ENCODE peak calls at places on chromosomes 1 and 21, in four cellular contexts. C, R, D and V are unnamed samples. For H3K4me1, the result is how much of the 10 kb centered on the place peaks cover.

GRCh38 chr1:58905628-58906256 is 121.9 kb upstream of the JUN start:
- DNase-seq in R (no peak), C (no peak), D (no peak), V (no peak)

GRCh38 chr1:108708726-108709660 is 3.7 kb upstream of the FNDC7 start:
- DNase-seq in C (no peak), D (no peak), R (no peak), V (peak)

GRCh38 chr21:34949499-34949898 is 99.6 kb downstream of the RUNX1 start:
- DNase-seq in C (no peak), R (no peak), D (no peak), V (no peak)

GRCh38 chr1:10171995-10172669 is 38.2 kb upstream of the KIF1B start:
- DNase-seq in C (no peak), D (no peak), R (no peak), V (no peak)

GRCh38 chr1:228016653-228017355 is 10.0 kb downstream of the WNT3A start:
- DNase-seq in D (no peak), R (no peak), C (no peak), V (no peak)

GRCh38 chr1:187689137-187689536 is 860.4 kb downstream of the PLA2G4A start:
- DNase-seq in C (no peak), D (no peak), R (no peak), V (no peak)

GRCh38 chr1:218816999-218817398 is 356.7 kb upstream of the LYPLAL1 start:
- DNase-seq in R (no peak), C (no peak), D (no peak), V (no peak)

GRCh38 chr1:6496360-6496704 is 4.9 kb upstream of the PLEKHG5 start:
- DNase-seq in C (no peak), R (no peak), D (no peak), V (no peak)

GRCh38 chr1:231338270-231339128 is at the start of gene SPRTN:
- DNase-seq in C (no peak), D (no peak), R (no peak), V (no peak)

GRCh38 chr1:21337459-21337930 is 47.2 kb upstream of the ECE1 start:
- DNase-seq in D (no peak), R (no peak), C (no peak), V (no peak)
- H3K4me1 ChIP-seq in D (half or more), R (half or more), C (half or more), V (half or more)

DNA sequence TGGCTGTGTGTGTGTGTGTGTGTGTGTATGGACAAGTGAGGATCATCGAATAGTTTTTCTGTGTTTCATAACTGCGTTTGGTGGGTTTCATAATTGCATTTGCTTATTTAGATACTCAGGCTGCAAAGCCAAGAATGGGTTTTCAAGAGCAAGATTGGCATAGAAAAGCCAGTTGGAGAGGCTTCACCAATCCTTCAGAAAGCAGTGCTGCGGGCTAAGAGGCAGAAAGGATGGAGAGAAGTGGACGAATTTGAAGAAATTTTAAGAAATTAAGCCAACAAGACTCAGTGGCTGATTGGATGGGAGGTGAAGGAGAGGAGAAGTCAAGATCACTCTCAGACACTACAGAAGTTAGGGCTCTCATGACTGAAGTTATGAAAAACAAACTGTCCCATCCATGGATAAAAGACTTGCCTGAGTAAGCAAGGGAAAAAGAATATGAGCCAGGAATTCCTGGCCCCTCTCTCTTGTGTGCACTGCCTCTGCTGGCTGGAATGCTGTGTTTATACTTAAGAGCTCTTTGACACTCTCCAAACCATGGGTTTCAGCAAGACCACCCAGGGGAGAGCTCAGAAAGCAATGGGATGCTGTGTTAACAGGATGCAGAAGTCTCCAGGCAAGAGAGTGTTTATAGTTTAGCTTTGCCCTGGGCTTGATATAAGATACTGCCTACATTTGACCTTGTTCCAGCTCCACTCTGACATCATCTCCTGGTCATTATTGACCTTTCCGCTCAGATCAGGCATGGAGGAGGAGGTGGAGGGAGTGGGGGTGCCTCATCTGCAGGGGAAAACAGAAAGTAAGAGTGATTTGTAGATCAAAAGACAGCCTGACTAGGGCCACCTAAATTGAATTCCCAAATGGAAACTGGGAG is 232.0 kb upstream of the PLXNA2 start:
- DNase-seq in R (no peak), C (no peak), D (no peak), V (peak)
- TF ChIP-seq CTCF in R (no peak), C (no peak), D (no peak), V (no peak)

GRCh38 chr1:54317084-54317483 is 89.1 kb downstream of the SSBP3 start:
- DNase-seq in R (no peak), D (no peak), C (no peak), V (no peak)

GRCh38 chr1:54311506-54311905 is 94.7 kb downstream of the SSBP3 start:
- DNase-seq in D (no peak), C (no peak), R (no peak), V (no peak)

GRCh38 chr1:54312874-54313316 is 93.3 kb downstream of the SSBP3 start:
- DNase-seq in R (peak), C (peak), D (peak), V (no peak)

GRCh38 chr1:54318415-54318814 is 87.8 kb downstream of the SSBP3 start:
- DNase-seq in R (no peak), D (peak), C (no peak), V (no peak)

GRCh38 chr1:54314691-54315455 is 91.3 kb downstream of the SSBP3 start:
- DNase-seq in R (peak), C (no peak), D (peak), V (no peak)
- H3K4me1 ChIP-seq in R (under half), C (under half), D (under half), V (under half)

GRCh38 chr1:16612332-16613172 is 812 bp downstream of the NBPF1 start:
- DNase-seq in D (peak), C (peak), R (peak), V (peak)

GRCh38 chr1:16617101-16617727 is 3.9 kb upstream of the NBPF1 start:
- DNase-seq in C (no peak), D (peak), R (peak), V (peak)

GRCh38 chr1:16614361-16615252 is 1.2 kb upstream of the NBPF1 start:
- DNase-seq in D (peak), C (peak), R (peak), V (peak)

GRCh38 chr1:16615253-16616252 is 2.2 kb upstream of the NBPF1 start:
- DNase-seq in D (peak), R (peak), C (peak), V (peak)

DNA sequence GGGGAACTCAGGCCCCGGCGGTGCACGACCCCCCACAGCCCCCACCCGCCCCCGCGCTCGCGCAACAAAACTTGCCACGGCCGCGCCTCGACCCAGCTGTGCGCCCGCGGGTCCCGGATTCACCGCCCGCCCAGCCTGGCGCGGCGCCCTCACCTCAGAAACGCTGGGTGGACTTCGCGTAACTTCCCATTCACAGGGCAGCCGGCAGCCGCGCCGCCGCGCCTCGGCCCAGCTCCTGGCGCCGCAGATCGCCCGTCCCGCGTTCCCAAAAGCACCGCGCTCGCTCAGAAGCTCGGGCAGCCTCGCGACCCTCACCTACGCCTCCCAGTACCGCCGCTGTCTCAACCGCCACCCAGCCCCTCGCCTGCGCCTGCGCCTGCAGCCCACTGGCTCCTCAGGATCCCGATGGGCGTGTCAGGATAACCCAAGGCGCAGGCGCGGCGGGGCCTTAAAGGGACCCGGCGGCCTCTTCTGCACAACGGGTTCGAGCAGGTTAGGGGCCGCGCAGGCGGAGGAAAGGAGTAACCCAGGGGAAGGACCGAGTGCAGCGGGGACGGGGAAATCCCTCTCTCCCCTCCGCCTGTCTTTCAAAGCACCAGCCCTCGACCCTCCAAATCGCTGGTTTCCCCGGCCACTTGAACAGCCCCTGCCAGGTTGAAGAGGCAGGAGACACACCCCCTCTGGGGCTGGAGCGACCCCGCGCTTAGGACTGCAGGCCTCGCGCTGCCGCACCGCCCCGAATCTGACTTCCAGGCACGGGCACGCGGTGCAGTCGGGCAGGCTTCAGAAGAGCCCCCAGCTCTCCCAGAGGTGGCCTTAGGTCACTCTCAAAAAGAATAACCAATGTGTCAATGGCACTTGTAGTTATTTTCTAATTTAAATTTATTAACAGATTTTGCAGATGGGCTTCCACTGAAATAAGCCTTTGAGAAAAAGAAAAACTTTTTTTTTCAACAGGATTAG is at the start of gene NBPF1:
- DNase-seq in R (peak), C (peak), D (peak), V (peak)
- TF ChIP-seq CTCF in R (peak), C (no peak), D (no peak), V (no peak)

DNA sequence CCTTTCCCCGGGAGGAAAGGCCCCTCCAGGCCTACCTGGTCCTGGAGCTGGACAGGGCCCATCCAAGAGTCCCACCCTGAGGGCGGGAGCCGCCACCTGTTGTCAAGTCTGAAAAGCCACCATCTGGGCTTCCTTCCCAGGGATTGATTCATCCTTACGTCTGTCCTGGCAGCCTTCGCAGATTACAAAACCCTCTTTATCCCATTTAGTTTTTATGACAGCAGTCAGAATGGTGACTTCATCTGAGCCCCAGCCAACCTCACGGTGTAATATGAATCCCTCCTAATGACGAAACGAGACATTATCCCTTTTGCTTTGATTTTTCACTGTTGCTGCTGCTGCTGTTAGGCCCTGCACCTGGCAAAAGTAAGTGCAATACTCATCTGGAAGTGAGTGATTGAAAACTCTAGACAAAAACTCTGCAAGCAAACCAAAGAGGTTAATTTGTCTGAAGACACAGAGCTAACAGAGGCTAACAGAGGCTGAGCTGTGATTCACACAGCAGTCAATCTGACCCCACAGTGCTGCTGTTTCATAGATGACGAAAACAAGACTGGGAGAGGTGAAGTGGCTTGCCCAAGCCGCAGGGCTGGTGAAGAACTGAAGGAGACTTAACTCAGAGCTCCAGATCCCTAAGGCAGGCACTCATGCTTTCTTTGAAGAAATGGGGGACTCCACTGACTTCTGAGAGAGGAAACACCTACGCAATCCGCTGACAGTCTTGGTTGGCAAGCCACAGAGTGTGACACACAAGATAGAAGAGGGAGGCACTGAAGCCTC is 30.0 kb upstream of the S100A7 start:
- DNase-seq in C (peak), R (peak), D (peak), V (no peak)
- H3K4me1 ChIP-seq in C (under half), R (under half), D (under half), V (under half)

DNA sequence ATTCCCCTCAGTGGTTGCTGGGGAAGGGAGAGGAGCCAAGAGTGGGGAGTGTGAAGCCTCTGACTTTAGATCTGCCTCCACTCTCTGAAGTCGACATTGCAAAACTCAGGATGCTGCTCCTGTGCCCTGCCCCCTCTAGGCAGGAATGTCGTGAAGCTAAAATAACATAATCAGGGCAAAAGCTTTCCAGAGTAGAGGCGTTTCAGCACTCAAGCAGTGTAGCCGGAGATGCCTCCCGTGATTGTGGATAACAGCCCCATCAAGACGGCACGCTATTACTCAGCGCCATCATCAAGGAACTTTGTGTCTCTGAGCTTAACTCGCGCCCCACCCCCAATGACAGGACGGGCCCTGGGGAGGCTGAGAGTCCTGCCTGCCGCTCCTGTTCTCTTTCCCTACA is 60.0 kb downstream of the FBXO2 start:
- DNase-seq in C (no peak), D (no peak), R (no peak), V (no peak)
- TF ChIP-seq CTCF in C (no peak), D (no peak), R (no peak), V (no peak)

GRCh38 chr1:112698366-112699310 is 8.3 kb downstream of the RHOC start:
- DNase-seq in R (no peak), C (no peak), D (no peak), V (peak)

GRCh38 chr1:112702067-112702395 is 4.9 kb downstream of the RHOC start:
- DNase-seq in D (no peak), C (no peak), R (no peak), V (no peak)

GRCh38 chr1:112699425-112700144 is 7.3 kb downstream of the RHOC start:
- DNase-seq in R (no peak), C (no peak), D (no peak), V (no peak)

GRCh38 chr1:112701227-112702066 is 5.5 kb downstream of the RHOC start:
- DNase-seq in R (no peak), C (no peak), D (no peak), V (peak)

DNA sequence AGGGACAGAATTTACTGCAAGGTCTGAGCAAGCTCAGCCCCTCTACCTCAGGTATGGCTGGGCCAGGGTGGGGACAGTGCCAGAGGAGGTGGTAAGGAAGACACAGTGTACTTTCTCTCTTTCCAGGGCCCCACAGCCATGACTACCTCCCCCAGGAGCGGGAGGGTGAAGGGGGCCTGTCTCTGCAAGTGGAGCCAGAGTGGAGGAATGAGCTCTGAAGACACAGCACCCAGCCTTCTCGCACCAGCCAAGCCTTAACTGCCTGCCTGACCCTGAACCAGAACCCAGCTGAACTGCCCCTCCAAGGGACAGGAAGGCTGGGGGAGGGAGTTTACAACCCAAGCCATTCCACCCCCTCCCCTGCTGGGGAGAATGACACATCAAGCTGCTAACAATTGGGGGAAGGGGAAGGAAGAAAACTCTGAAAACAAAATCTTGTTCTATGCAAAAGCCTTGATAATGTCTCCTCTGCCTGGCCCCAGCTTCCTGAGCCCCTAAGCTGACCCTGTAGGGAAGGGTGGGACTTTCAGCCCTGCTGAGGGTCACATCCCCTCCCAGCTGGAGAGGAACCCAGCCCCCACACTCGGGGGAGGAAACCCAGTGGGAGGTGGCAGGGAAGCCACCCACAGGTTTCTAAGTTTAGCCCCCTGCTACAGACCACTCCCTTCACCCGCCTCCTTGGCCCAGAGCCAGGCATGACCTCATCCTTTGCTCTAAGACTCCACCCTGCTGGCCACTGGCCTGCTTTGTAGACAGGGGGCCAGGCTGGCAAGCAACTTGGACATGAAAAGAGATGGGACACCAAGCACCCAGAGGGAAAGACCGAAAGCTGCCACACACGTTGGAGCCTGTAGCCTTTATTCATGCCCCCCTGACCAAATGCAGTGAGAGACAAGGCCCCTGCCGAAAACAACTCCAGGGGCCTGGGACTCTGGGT is 6.4 kb downstream of the RHOC start:
- DNase-seq in D (peak), R (peak), C (peak), V (peak)
- H3K4me1 ChIP-seq in D (under half), R (under half), C (under half), V (half or more)